ENCODE peak calls at places on chromosomes 1 and 21, in five cellular contexts. V, O, F, R and K are unnamed samples.
A peak's percentile ranks its signal among the peaks of the same experiment; 100 is the strongest.

GRCh38 chr1:50930965-50931737 is 28.9 kb downstream of the FAF1 start:
- ATAC-seq in V (no peak), O (no peak), F (no peak), R (no peak), K (no peak)

GRCh38 chr21:15614757-15615156 is 115.0 kb upstream of the USP25 start:
- ATAC-seq in V (no peak), O (no peak), F (no peak), R (no peak), K (no peak)

GRCh38 chr1:46755121-46755520 is 36.2 kb upstream of the EFCAB14 start:
- ATAC-seq in V (no peak), O (no peak), F (no peak), R (peak; percentile 21), K (no peak)

GRCh38 chr21:14448784-14449183 is 65.8 kb upstream of the HSPA13 start:
- ATAC-seq in V (no peak), O (no peak), F (no peak), R (no peak), K (no peak)

GRCh38 chr1:113928950-113929749 is at the start of gene HIPK1:
- ATAC-seq in V (peak; percentile 90), O (peak; percentile 96), F (peak; percentile 91), R (peak; percentile 91), K (peak; percentile 95)

GRCh38 chr1:6349254-6349943 is 44.2 kb downstream of the ACOT7 start:
- ATAC-seq in V (no peak), O (no peak), F (no peak), R (no peak), K (no peak)

GRCh38 chr1:210489491-210489890 is 160.8 kb downstream of the HHAT start:
- ATAC-seq in V (no peak), O (no peak), F (no peak), R (no peak), K (no peak)

GRCh38 chr1:244414543-244414942 is 37.2 kb downstream of the ADSS2 start:
- ATAC-seq in V (peak; percentile 64), O (no peak), F (no peak), R (no peak), K (no peak)

GRCh38 chr1:108063703-108064102 is 98.7 kb upstream of the VAV3 start:
- ATAC-seq in V (no peak), O (peak; percentile 52), F (no peak), R (no peak), K (no peak)

GRCh38 chr1:30476911-30477459 is 246.4 kb downstream of the MATN1 start:
- ATAC-seq in V (no peak), O (no peak), F (no peak), R (no peak), K (no peak)

GRCh38 chr1:60621524-60621923 is 460.8 kb upstream of the NFIA start:
- ATAC-seq in V (no peak), O (peak; percentile 59), F (peak; percentile 37), R (peak; percentile 56), K (no peak)

GRCh38 chr1:111251570-111251969 is 24.1 kb downstream of the CHI3L2 start:
- ATAC-seq in V (no peak), O (no peak), F (no peak), R (no peak), K (no peak)

GRCh38 chr1:180167721-180168467 is 13.2 kb downstream of the QSOX1 start:
- ATAC-seq in V (peak; percentile 95), O (peak; percentile 36), F (no peak), R (peak; percentile 88), K (no peak)

GRCh38 chr1:105641407-105641806 is 1415.1 kb upstream of the PRMT6 start:
- ATAC-seq in V (no peak), O (no peak), F (no peak), R (no peak), K (no peak)

GRCh38 chr1:1291023-1291528 is 10.8 kb downstream of the SCNN1D start:
- ATAC-seq in V (no peak), O (no peak), F (peak; percentile 28), R (peak; percentile 56), K (no peak)

GRCh38 chr1:184222561-184223157 is 164.2 kb upstream of the C1orf21 start:
- ATAC-seq in V (peak; percentile 61), O (peak; percentile 70), F (peak; percentile 96), R (peak; percentile 80), K (peak; percentile 34)

GRCh38 chr1:99652881-99653281 is 7.0 kb downstream of the PALMD start:
- ATAC-seq in V (no peak), O (peak; percentile 63), F (no peak), R (no peak), K (no peak)

GRCh38 chr1:9351654-9352271 is 59.1 kb downstream of the SPSB1 start:
- ATAC-seq in V (no peak), O (no peak), F (no peak), R (peak; percentile 3), K (no peak)